ENCODE peak calls at places on chromosome 9, in seven cellular contexts. One of them, this sample, is unnamed.

GRCh38 chr9:114774504-114774903 is 31.3 kb downstream of the TNFSF15 start:
- DNase-seq in NCI-H69: peak; percentile 39
- DNase-seq in NCI-H1436: no peak
- DNase-seq in stimulated activated CD4-positive, alpha-beta T cell treated with anti-CD3 and anti-CD28 coated beads, Interleukin-1b, Interleukin-23, amount 100 ng/mL, for 1 hour: no peak
- DNase-seq in fibroblast of the aortic adventitia: no peak
- DNase-seq in hypothalamus: no peak
- DNase-seq in nucleus accumbens: no peak
- DNase-seq in this sample: no peak

GRCh38 chr9:92467041-92467440 is 15.3 kb downstream of the ASPN start:
- DNase-seq in NCI-H69: no peak
- DNase-seq in NCI-H1436: no peak
- DNase-seq in stimulated activated CD4-positive, alpha-beta T cell treated with anti-CD3 and anti-CD28 coated beads, Interleukin-1b, Interleukin-23, amount 100 ng/mL, for 1 hour: no peak
- DNase-seq in fibroblast of the aortic adventitia: peak; percentile 41
- DNase-seq in hypothalamus: no peak
- DNase-seq in nucleus accumbens: no peak
- DNase-seq in this sample: no peak

GRCh38 chr9:126743046-126743445 is 61.8 kb upstream of the ZBTB43 start:
- DNase-seq in NCI-H69: no peak
- DNase-seq in NCI-H1436: no peak
- DNase-seq in stimulated activated CD4-positive, alpha-beta T cell treated with anti-CD3 and anti-CD28 coated beads, Interleukin-1b, Interleukin-23, amount 100 ng/mL, for 1 hour: no peak
- DNase-seq in fibroblast of the aortic adventitia: no peak
- DNase-seq in hypothalamus: no peak
- DNase-seq in nucleus accumbens: no peak
- DNase-seq in this sample: no peak

GRCh38 chr9:127578952-127579853 is 32.9 kb upstream of the STXBP1 start:
- DNase-seq in NCI-H69: peak; percentile 98
- DNase-seq in NCI-H1436: no peak
- DNase-seq in stimulated activated CD4-positive, alpha-beta T cell treated with anti-CD3 and anti-CD28 coated beads, Interleukin-1b, Interleukin-23, amount 100 ng/mL, for 1 hour: peak; percentile 22
- DNase-seq in fibroblast of the aortic adventitia: peak; percentile 96
- DNase-seq in hypothalamus: peak; percentile 67
- DNase-seq in nucleus accumbens: peak; percentile 24
- DNase-seq in this sample: peak; percentile 44

GRCh38 chr9:94860678-94861588 is 134.4 kb downstream of the AOPEP start:
- DNase-seq in NCI-H69: peak; percentile 81
- DNase-seq in NCI-H1436: no peak
- DNase-seq in stimulated activated CD4-positive, alpha-beta T cell treated with anti-CD3 and anti-CD28 coated beads, Interleukin-1b, Interleukin-23, amount 100 ng/mL, for 1 hour: peak; percentile 24
- DNase-seq in fibroblast of the aortic adventitia: no peak
- DNase-seq in hypothalamus: no peak
- DNase-seq in nucleus accumbens: no peak
- DNase-seq in this sample: no peak

GRCh38 chr9:109267555-109267954 is 53.3 kb downstream of the EPB41L4B start:
- DNase-seq in NCI-H69: no peak
- DNase-seq in NCI-H1436: no peak
- DNase-seq in stimulated activated CD4-positive, alpha-beta T cell treated with anti-CD3 and anti-CD28 coated beads, Interleukin-1b, Interleukin-23, amount 100 ng/mL, for 1 hour: no peak
- DNase-seq in fibroblast of the aortic adventitia: no peak
- DNase-seq in hypothalamus: no peak
- DNase-seq in nucleus accumbens: no peak
- DNase-seq in this sample: no peak

GRCh38 chr9:79583957-79584654 is 12.3 kb downstream of the TLE4 start:
- DNase-seq in NCI-H69: no peak
- DNase-seq in NCI-H1436: no peak
- DNase-seq in stimulated activated CD4-positive, alpha-beta T cell treated with anti-CD3 and anti-CD28 coated beads, Interleukin-1b, Interleukin-23, amount 100 ng/mL, for 1 hour: no peak
- DNase-seq in fibroblast of the aortic adventitia: no peak
- DNase-seq in hypothalamus: no peak
- DNase-seq in nucleus accumbens: no peak
- DNase-seq in this sample: no peak

GRCh38 chr9:21317956-21318923 is 13.1 kb upstream of the IFNA5 start:
- DNase-seq in NCI-H69: peak; percentile 72
- DNase-seq in NCI-H1436: peak; percentile 17
- DNase-seq in stimulated activated CD4-positive, alpha-beta T cell treated with anti-CD3 and anti-CD28 coated beads, Interleukin-1b, Interleukin-23, amount 100 ng/mL, for 1 hour: no peak
- DNase-seq in fibroblast of the aortic adventitia: peak; percentile 65
- DNase-seq in hypothalamus: no peak
- DNase-seq in nucleus accumbens: peak; percentile 33
- DNase-seq in this sample: no peak

GRCh38 chr9:16540996-16541668 is 329.3 kb downstream of the BNC2 start:
- DNase-seq in NCI-H69: peak; percentile 59
- DNase-seq in NCI-H1436: no peak
- DNase-seq in stimulated activated CD4-positive, alpha-beta T cell treated with anti-CD3 and anti-CD28 coated beads, Interleukin-1b, Interleukin-23, amount 100 ng/mL, for 1 hour: no peak
- DNase-seq in fibroblast of the aortic adventitia: peak; percentile 27
- DNase-seq in hypothalamus: no peak
- DNase-seq in nucleus accumbens: no peak
- DNase-seq in this sample: no peak

GRCh38 chr9:38680827-38681226 is 39.1 kb downstream of the FAM240B start:
- DNase-seq in NCI-H69: peak; percentile 42
- DNase-seq in NCI-H1436: no peak
- DNase-seq in stimulated activated CD4-positive, alpha-beta T cell treated with anti-CD3 and anti-CD28 coated beads, Interleukin-1b, Interleukin-23, amount 100 ng/mL, for 1 hour: no peak
- DNase-seq in fibroblast of the aortic adventitia: no peak
- DNase-seq in hypothalamus: no peak
- DNase-seq in nucleus accumbens: no peak
- DNase-seq in this sample: no peak

GRCh38 chr9:134396825-134397224 is 70.6 kb downstream of the RXRA start:
- DNase-seq in NCI-H69: no peak
- DNase-seq in NCI-H1436: no peak
- DNase-seq in stimulated activated CD4-positive, alpha-beta T cell treated with anti-CD3 and anti-CD28 coated beads, Interleukin-1b, Interleukin-23, amount 100 ng/mL, for 1 hour: peak; percentile 27
- DNase-seq in fibroblast of the aortic adventitia: no peak
- DNase-seq in hypothalamus: no peak
- DNase-seq in nucleus accumbens: no peak
- DNase-seq in this sample: no peak

GRCh38 chr9:35000535-35001284 is 11.2 kb downstream of the DNAJB5 start:
- DNase-seq in NCI-H69: no peak
- DNase-seq in NCI-H1436: no peak
- DNase-seq in stimulated activated CD4-positive, alpha-beta T cell treated with anti-CD3 and anti-CD28 coated beads, Interleukin-1b, Interleukin-23, amount 100 ng/mL, for 1 hour: no peak
- DNase-seq in fibroblast of the aortic adventitia: no peak
- DNase-seq in hypothalamus: no peak
- DNase-seq in nucleus accumbens: no peak
- DNase-seq in this sample: no peak

GRCh38 chr9:74282526-74283253 is 214.4 kb upstream of the RORB start:
- DNase-seq in NCI-H69: no peak
- DNase-seq in NCI-H1436: no peak
- DNase-seq in stimulated activated CD4-positive, alpha-beta T cell treated with anti-CD3 and anti-CD28 coated beads, Interleukin-1b, Interleukin-23, amount 100 ng/mL, for 1 hour: no peak
- DNase-seq in fibroblast of the aortic adventitia: no peak
- DNase-seq in hypothalamus: no peak
- DNase-seq in nucleus accumbens: no peak
- DNase-seq in this sample: no peak

GRCh38 chr9:126705767-126706697 is 92.3 kb downstream of the LMX1B start:
- DNase-seq in NCI-H69: peak; percentile 48
- DNase-seq in NCI-H1436: peak; percentile 32
- DNase-seq in stimulated activated CD4-positive, alpha-beta T cell treated with anti-CD3 and anti-CD28 coated beads, Interleukin-1b, Interleukin-23, amount 100 ng/mL, for 1 hour: peak; percentile 45
- DNase-seq in fibroblast of the aortic adventitia: peak; percentile 16
- DNase-seq in hypothalamus: no peak
- DNase-seq in nucleus accumbens: no peak
- DNase-seq in this sample: peak; percentile 37

GRCh38 chr9:5543875-5544702 is 33.8 kb downstream of the PDCD1LG2 start:
- DNase-seq in NCI-H69: no peak
- DNase-seq in NCI-H1436: no peak
- DNase-seq in stimulated activated CD4-positive, alpha-beta T cell treated with anti-CD3 and anti-CD28 coated beads, Interleukin-1b, Interleukin-23, amount 100 ng/mL, for 1 hour: no peak
- DNase-seq in fibroblast of the aortic adventitia: no peak
- DNase-seq in hypothalamus: no peak
- DNase-seq in nucleus accumbens: no peak
- DNase-seq in this sample: no peak

GRCh38 chr9:99269429-99269828 is 47.3 kb downstream of the SEC61B start:
- DNase-seq in NCI-H69: no peak
- DNase-seq in NCI-H1436: no peak
- DNase-seq in stimulated activated CD4-positive, alpha-beta T cell treated with anti-CD3 and anti-CD28 coated beads, Interleukin-1b, Interleukin-23, amount 100 ng/mL, for 1 hour: no peak
- DNase-seq in fibroblast of the aortic adventitia: peak; percentile 95
- DNase-seq in hypothalamus: no peak
- DNase-seq in nucleus accumbens: no peak
- DNase-seq in this sample: no peak

GRCh38 chr9:130780865-130781504 is 54.1 kb upstream of the ABL1 start:
- DNase-seq in NCI-H69: no peak
- DNase-seq in NCI-H1436: peak; percentile 5
- DNase-seq in stimulated activated CD4-positive, alpha-beta T cell treated with anti-CD3 and anti-CD28 coated beads, Interleukin-1b, Interleukin-23, amount 100 ng/mL, for 1 hour: no peak
- DNase-seq in fibroblast of the aortic adventitia: peak; percentile 100
- DNase-seq in hypothalamus: no peak
- DNase-seq in nucleus accumbens: no peak
- DNase-seq in this sample: no peak

GRCh38 chr9:91933556-91934352 is 16.3 kb downstream of the ROR2 start:
- DNase-seq in NCI-H69: peak; percentile 9
- DNase-seq in NCI-H1436: no peak
- DNase-seq in stimulated activated CD4-positive, alpha-beta T cell treated with anti-CD3 and anti-CD28 coated beads, Interleukin-1b, Interleukin-23, amount 100 ng/mL, for 1 hour: no peak
- DNase-seq in fibroblast of the aortic adventitia: peak; percentile 58
- DNase-seq in hypothalamus: no peak
- DNase-seq in nucleus accumbens: no peak
- DNase-seq in this sample: no peak

GRCh38 chr9:104984994-104985393 is 57.0 kb upstream of the ABCA1 start:
- DNase-seq in NCI-H69: peak; percentile 53
- DNase-seq in NCI-H1436: no peak
- DNase-seq in stimulated activated CD4-positive, alpha-beta T cell treated with anti-CD3 and anti-CD28 coated beads, Interleukin-1b, Interleukin-23, amount 100 ng/mL, for 1 hour: no peak
- DNase-seq in fibroblast of the aortic adventitia: no peak
- DNase-seq in hypothalamus: no peak
- DNase-seq in nucleus accumbens: no peak
- DNase-seq in this sample: no peak

GRCh38 chr9:120619751-120620655 is 40.0 kb upstream of the CDK5RAP2 start:
- DNase-seq in NCI-H69: peak; percentile 80
- DNase-seq in NCI-H1436: peak; percentile 58
- DNase-seq in stimulated activated CD4-positive, alpha-beta T cell treated with anti-CD3 and anti-CD28 coated beads, Interleukin-1b, Interleukin-23, amount 100 ng/mL, for 1 hour: peak; percentile 32
- DNase-seq in fibroblast of the aortic adventitia: peak; percentile 87
- DNase-seq in hypothalamus: peak; percentile 4
- DNase-seq in nucleus accumbens: peak; percentile 59
- DNase-seq in this sample: peak; percentile 45

GRCh38 chr9:120289091-120289490 is 290.9 kb downstream of the CDK5RAP2 start:
- DNase-seq in NCI-H69: no peak
- DNase-seq in NCI-H1436: no peak
- DNase-seq in stimulated activated CD4-positive, alpha-beta T cell treated with anti-CD3 and anti-CD28 coated beads, Interleukin-1b, Interleukin-23, amount 100 ng/mL, for 1 hour: no peak
- DNase-seq in fibroblast of the aortic adventitia: no peak
- DNase-seq in hypothalamus: no peak
- DNase-seq in nucleus accumbens: no peak
- DNase-seq in this sample: no peak

GRCh38 chr9:114371986-114372917 is 15.5 kb downstream of the AKNA start:
- DNase-seq in NCI-H69: no peak
- DNase-seq in NCI-H1436: no peak
- DNase-seq in stimulated activated CD4-positive, alpha-beta T cell treated with anti-CD3 and anti-CD28 coated beads, Interleukin-1b, Interleukin-23, amount 100 ng/mL, for 1 hour: no peak
- DNase-seq in fibroblast of the aortic adventitia: no peak
- DNase-seq in hypothalamus: no peak
- DNase-seq in nucleus accumbens: no peak
- DNase-seq in this sample: no peak

GRCh38 chr9:95508242-95508967 is 8.4 kb downstream of the PTCH1 start:
- DNase-seq in NCI-H69: peak; percentile 71
- DNase-seq in NCI-H1436: no peak
- DNase-seq in stimulated activated CD4-positive, alpha-beta T cell treated with anti-CD3 and anti-CD28 coated beads, Interleukin-1b, Interleukin-23, amount 100 ng/mL, for 1 hour: no peak
- DNase-seq in fibroblast of the aortic adventitia: no peak
- DNase-seq in hypothalamus: no peak
- DNase-seq in nucleus accumbens: no peak
- DNase-seq in this sample: no peak